ENCODE peak calls at places on chromosomes 7 and 10, in five cellular contexts. X is heart right ventricle, Q is K562, Y is spleen, R is transverse colon. U is an unnamed sample.

GRCh38 chr10:2202401-2202800 is 465.1 kb upstream of the ADARB2 start:
- DNase-seq in Y (no peak), R (no peak), Q (no peak), X (no peak), U (no peak)

GRCh38 chr7:9149499-9150082 is 716.2 kb downstream of the NXPH1 start:
- DNase-seq in R (no peak), Q (no peak), Y (no peak), X (no peak), U (no peak)

GRCh38 chr7:142992427-142992826 is 30.3 kb upstream of the KEL start:
- DNase-seq in X (no peak), R (no peak), Y (no peak), Q (no peak), U (no peak)

GRCh38 chr7:1354661-1355567 is 104.4 kb downstream of the MICALL2 start:
- DNase-seq in Y (peak), X (no peak), R (no peak), Q (no peak), U (no peak)

GRCh38 chr10:33034931-33035330 is 76.9 kb upstream of the ITGB1 start:
- DNase-seq in Q (no peak), X (no peak), Y (no peak), R (no peak), U (no peak)

GRCh38 chr10:70575486-70575873 is 27.1 kb downstream of the PRF1 start:
- DNase-seq in R (no peak), Y (no peak), Q (no peak), X (no peak), U (no peak)

GRCh38 chr10:16597656-16598055 is 76.0 kb upstream of the C1QL3 start:
- DNase-seq in Y (no peak), X (no peak), Q (peak), R (no peak), U (no peak)

GRCh38 chr10:133276435-133277201 is at the start of gene ADAM8:
- DNase-seq in X (no peak), Q (peak), Y (peak), R (peak), U (peak)

GRCh38 chr7:150956395-150957118 is 21.6 kb downstream of the KCNH2 start:
- DNase-seq in Y (no peak), Q (no peak), R (no peak), X (no peak), U (no peak)

GRCh38 chr10:89773081-89773480 is 71.7 kb downstream of the KIF20B start:
- DNase-seq in X (no peak), Y (no peak), Q (no peak), R (no peak), U (no peak)

GRCh38 chr7:100013328-100013676 is 2.1 kb upstream of the ZKSCAN1 start:
- DNase-seq in X (no peak), R (no peak), Y (no peak), Q (no peak), U (no peak)

GRCh38 chr10:112981553-112981952 is 31.5 kb downstream of the TCF7L2 start:
- DNase-seq in R (no peak), Q (no peak), Y (no peak), X (no peak), U (no peak)

DNA sequence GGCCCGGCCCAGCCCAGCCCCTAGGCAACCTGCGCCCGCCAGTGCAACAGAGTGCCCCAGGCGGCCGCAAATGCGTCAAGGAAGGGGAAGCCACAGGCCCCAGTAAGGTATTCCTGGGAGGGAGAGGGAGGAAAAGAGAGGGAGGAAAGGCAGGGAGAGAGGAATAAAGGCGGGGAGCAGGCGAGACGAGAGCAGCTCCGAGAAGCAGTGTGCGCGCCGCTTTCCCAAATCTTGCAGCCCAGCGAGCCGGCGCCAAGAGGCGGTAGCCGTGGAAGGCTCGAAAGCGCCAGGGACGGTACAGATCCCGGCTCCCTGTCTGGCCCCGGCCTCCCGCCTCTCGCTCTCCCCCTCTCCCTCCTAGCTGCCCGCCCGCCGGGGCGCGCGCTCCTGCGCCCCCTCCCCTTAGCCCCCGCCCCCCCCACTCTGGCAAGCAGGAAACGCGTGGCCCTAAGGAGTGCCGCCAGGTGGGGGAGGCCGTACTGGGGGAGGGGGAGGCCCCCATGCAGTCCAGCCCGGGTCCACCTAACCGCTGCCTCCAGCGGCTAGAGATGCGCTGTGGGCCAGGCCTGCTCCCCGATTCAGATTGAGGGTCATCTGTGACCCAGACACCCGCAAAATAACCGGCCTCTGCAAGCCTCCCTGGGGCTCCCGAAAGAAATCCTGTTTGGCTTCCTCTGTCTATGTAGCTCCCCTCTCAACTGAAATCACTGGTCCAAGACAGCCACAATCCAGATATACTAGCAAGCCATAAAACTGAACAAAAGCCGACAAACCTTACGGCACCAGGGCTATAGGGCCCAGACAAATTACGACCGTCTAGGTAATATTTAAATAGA is 4.2 kb downstream of the HOXA10 start:
- DNase-seq in Y (peak), Q (no peak), X (no peak), R (peak), U (no peak)
- H3K27ac ChIP-seq in Y (no peak), Q (no peak), X (no peak), R (peak), U (no peak)

GRCh38 chr7:56062382-56062781 is 1.7 kb upstream of the SUMF2 start:
- DNase-seq in Q (peak), X (no peak), R (no peak), Y (no peak), U (no peak)
- H3K27ac ChIP-seq in Q (peak), X (peak), R (peak), Y (peak), U (no peak)

DNA sequence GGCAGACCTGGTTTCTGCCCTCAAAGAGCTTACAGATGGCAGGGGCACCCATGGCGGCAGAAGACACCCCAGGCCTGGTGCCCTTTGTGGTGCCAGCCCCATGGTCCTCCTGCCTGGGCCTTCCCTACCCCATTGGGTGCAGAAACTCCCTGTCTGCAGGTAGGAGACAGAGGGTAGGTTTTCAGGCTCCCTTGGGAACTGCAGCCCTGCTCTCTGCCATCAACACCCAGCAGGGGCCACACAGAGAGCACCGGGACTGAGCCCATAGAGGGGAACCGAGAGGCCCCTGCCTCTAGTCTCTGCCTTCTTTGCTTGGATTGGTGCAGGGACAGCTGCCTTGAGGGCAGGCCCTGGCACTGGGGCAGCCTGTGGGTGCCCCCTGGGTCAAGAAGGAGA is 52.6 kb downstream of the GTF2IRD1 start:
- DNase-seq in Q (no peak), R (no peak), Y (no peak), X (no peak), U (no peak)
- H3K27ac ChIP-seq in Q (no peak), R (no peak), Y (no peak), X (no peak), U (no peak)

GRCh38 chr7:44749992-44750391 is 1.3 kb downstream of the ZMIZ2 start:
- DNase-seq in Q (no peak), Y (peak), X (no peak), R (no peak), U (no peak)
- H3K27ac ChIP-seq in Q (no peak), Y (peak), X (peak), R (peak), U (no peak)

GRCh38 chr7:43756368-43757072 is 2.0 kb upstream of the BLVRA start:
- DNase-seq in X (no peak), Q (peak), Y (no peak), R (no peak), U (no peak)

GRCh38 chr7:43761382-43761781 is 2.9 kb downstream of the BLVRA start:
- DNase-seq in Y (no peak), Q (no peak), R (no peak), X (no peak), U (no peak)

GRCh38 chr7:43758861-43759683 is 592 bp downstream of the BLVRA start:
- DNase-seq in Y (peak), Q (peak), X (peak), R (peak), U (no peak)

GRCh38 chr7:43757073-43757720 is 1.3 kb upstream of the BLVRA start:
- DNase-seq in X (no peak), R (no peak), Q (no peak), Y (no peak), U (no peak)

GRCh38 chr7:43758029-43758860 is at the start of gene BLVRA:
- DNase-seq in X (peak), R (peak), Q (peak), Y (peak), U (peak)
- H3K27ac ChIP-seq in X (peak), R (peak), Q (peak), Y (peak), U (peak)

GRCh38 chr10:12164085-12164484 is 31.6 kb downstream of the NUDT5 start:
- DNase-seq in X (no peak), Q (no peak), Y (no peak), R (no peak), U (no peak)

GRCh38 chr10:12165036-12165435 is 30.7 kb downstream of the NUDT5 start:
- DNase-seq in Y (no peak), R (no peak), Q (no peak), X (no peak), U (no peak)

GRCh38 chr10:12160664-12161063 is 31.2 kb downstream of the SEC61A2 start:
- DNase-seq in R (no peak), Q (no peak), X (no peak), Y (no peak), U (no peak)

GRCh38 chr10:12165992-12166775 is 29.5 kb downstream of the NUDT5 start:
- DNase-seq in Q (no peak), X (no peak), R (no peak), Y (no peak), U (no peak)

GRCh38 chr10:12162927-12163326 is 32.8 kb downstream of the NUDT5 start:
- DNase-seq in R (no peak), X (no peak), Y (no peak), Q (no peak), U (no peak)
- H3K27ac ChIP-seq in R (no peak), X (no peak), Y (no peak), Q (no peak), U (no peak)

GRCh38 chr7:33399528-33400213 is 270.3 kb downstream of the BBS9 start:
- DNase-seq in R (no peak), Y (no peak), Q (no peak), X (no peak), U (no peak)

GRCh38 chr7:33393770-33394169 is 264.4 kb downstream of the BBS9 start:
- DNase-seq in R (no peak), Y (no peak), X (no peak), Q (no peak), U (no peak)

GRCh38 chr7:33392143-33392542 is 262.8 kb downstream of the BBS9 start:
- DNase-seq in Y (no peak), X (no peak), R (no peak), Q (no peak), U (no peak)

GRCh38 chr7:33400214-33400538 is 270.8 kb downstream of the BBS9 start:
- DNase-seq in R (no peak), Q (no peak), X (no peak), Y (no peak), U (no peak)

GRCh38 chr7:33395340-33395739 is 266.0 kb downstream of the BBS9 start:
- DNase-seq in X (no peak), Q (no peak), R (no peak), Y (no peak), U (no peak)
- H3K27ac ChIP-seq in X (no peak), Q (no peak), R (no peak), Y (no peak), U (no peak)

DNA sequence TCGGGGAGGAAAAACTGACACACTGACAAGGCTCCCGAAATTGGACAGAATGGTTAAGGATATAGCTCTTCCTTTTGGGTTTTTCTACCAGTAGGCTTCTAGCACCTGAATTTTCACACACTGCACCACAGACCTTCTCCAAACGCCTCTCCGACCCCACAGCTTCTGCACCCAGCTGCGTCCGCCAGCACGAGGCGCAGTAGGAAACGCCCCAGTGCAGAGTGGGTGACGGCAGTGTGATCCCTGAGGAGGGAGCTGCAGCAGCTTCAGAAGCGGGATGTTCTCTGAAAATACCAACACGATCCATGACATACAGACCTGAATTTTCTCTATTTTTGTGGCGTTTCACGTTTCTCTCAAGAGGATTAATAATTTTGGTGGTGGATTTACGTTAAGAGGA is 25.9 kb downstream of the HSPB1 start:
- DNase-seq in Q (peak), Y (no peak), R (no peak), X (no peak), U (no peak)
- H3K27ac ChIP-seq in Q (peak), Y (no peak), R (no peak), X (peak), U (no peak)